ENCODE peak calls at places on chromosome 1, in seven cellular contexts. P is H9, G is mesendoderm, U is IMR-90, O is neuronal stem cell, L is trophoblast cell, Z is H1. C is an unnamed sample.
A peak's percentile ranks its signal among the peaks of the same experiment; 100 is the strongest.

GRCh38 chr1:156426015-156426414 is 57.0 kb downstream of the RHBG start:
- DNase-seq in O (no peak), L (no peak), U (no peak), G (no peak), P (no peak), Z (no peak), C (no peak)

GRCh38 chr1:218485241-218485928 is 140.2 kb downstream of the TGFB2 start:
- DNase-seq in G (no peak), O (no peak), U (peak; percentile 49), P (no peak), L (no peak), Z (no peak), C (no peak)

GRCh38 chr1:32485554-32486255 is 20.8 kb downstream of the ZBTB8B start:
- DNase-seq in U (peak; percentile 15), L (peak; percentile 36), G (no peak), O (no peak), Z (no peak), P (no peak), C (no peak)

GRCh38 chr1:205961405-205961804 is 18.1 kb upstream of the SLC26A9 start:
- DNase-seq in P (no peak), G (no peak), Z (no peak), L (no peak), U (no peak), O (no peak), C (peak; percentile 14)

GRCh38 chr1:11563560-11564069 is 84.7 kb downstream of the DISP3 start:
- DNase-seq in P (no peak), L (no peak), G (peak; percentile 97), Z (no peak), O (peak; percentile 29), U (no peak), C (peak; percentile 3)

GRCh38 chr1:34977210-34977471 is 8.0 kb downstream of the TMEM35B start:
- DNase-seq in Z (no peak), P (no peak), L (no peak), U (no peak), G (no peak), O (no peak), C (no peak)

GRCh38 chr1:245045087-245045881 is 109.5 kb upstream of the KIF26B start:
- DNase-seq in P (peak; percentile 49), G (peak; percentile 35), Z (no peak), O (no peak), L (no peak), U (peak; percentile 27), C (no peak)

GRCh38 chr1:6170742-6171201 is 9.3 kb downstream of the CHD5 start:
- DNase-seq in P (no peak), L (no peak), G (no peak), U (no peak), Z (no peak), O (no peak), C (no peak)

GRCh38 chr1:10575616-10576015 is 100.9 kb downstream of the PEX14 start:
- DNase-seq in L (no peak), G (no peak), O (no peak), U (peak; percentile 79), P (no peak), Z (no peak), C (peak; percentile 31)

GRCh38 chr1:53643881-53644390 is 95.0 kb downstream of the GLIS1 start:
- DNase-seq in L (no peak), O (no peak), P (peak; percentile 3), U (no peak), G (no peak), Z (no peak), C (no peak)

DNA sequence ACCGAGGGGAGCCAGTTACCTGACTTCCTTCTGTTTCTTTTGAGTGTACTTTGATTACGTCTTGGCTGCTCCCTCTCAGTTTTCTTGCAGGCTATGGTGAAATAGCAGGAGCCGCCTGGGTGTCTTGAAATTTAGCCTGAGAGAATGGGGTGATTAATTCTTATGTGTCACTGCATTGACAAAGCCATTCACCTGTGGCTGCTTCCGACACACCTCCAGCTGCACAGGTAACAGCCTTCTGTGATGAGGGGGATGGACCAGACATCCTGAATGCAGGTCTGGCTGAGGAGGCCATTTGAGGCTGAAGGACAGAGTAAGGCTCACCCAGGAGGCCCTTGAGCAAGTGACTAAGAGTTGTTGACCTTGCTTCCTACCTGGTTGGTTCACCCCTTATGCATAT is 16.5 kb downstream of the CACNA1E start:
- DNase-seq in U (no peak), P (no peak), G (no peak), Z (no peak), O (no peak), L (no peak), C (no peak)
- H4K8ac ChIP-seq in U (no peak overlapping the region), P (no peak overlapping the region), G (no peak overlapping the region), Z (no peak overlapping the region), O (no peak overlapping the region), L (no peak overlapping the region), C (no peak overlapping the region)

GRCh38 chr1:225654277-225654597 is 1.3 kb upstream of the ENAH start:
- DNase-seq in O (no peak), L (no peak), P (no peak), U (no peak), G (no peak), Z (no peak), C (no peak)
- H3K27ac ChIP-seq in O (no peak overlapping the region), L (no peak overlapping the region), P (no peak overlapping the region), U (peak overlapping the region; percentile 31), G (no peak overlapping the region), Z (no peak overlapping the region), C (peak overlapping the region; percentile 69)

GRCh38 chr1:177873238-177873637 is 96.6 kb downstream of the SEC16B start:
- DNase-seq in L (no peak), U (peak; percentile 94), G (peak; percentile 36), Z (no peak), P (no peak), O (no peak), C (peak; percentile 82)
- H3K4ac ChIP-seq in L (no peak overlapping the region), U (peak overlapping the region; percentile 47), G (no peak overlapping the region), Z (no peak overlapping the region), P (no peak overlapping the region), O (no peak overlapping the region), C (no peak overlapping the region)

GRCh38 chr1:89927037-89927436 is 67.9 kb upstream of the ZNF326 start:
- DNase-seq in L (no peak), O (no peak), Z (no peak), P (no peak), U (no peak), G (no peak), C (no peak)
- H4K8ac ChIP-seq in L (no peak overlapping the region), O (no peak overlapping the region), Z (no peak overlapping the region), P (no peak overlapping the region), U (no peak overlapping the region), G (no peak overlapping the region), C (no peak overlapping the region)

GRCh38 chr1:172637522-172637921 is 21.4 kb upstream of the FASLG start:
- DNase-seq in U (peak; percentile 94), L (peak; percentile 80), Z (no peak), P (no peak), O (no peak), G (peak; percentile 15), C (peak; percentile 85)

GRCh38 chr1:172641492-172641891 is 17.4 kb upstream of the FASLG start:
- DNase-seq in Z (no peak), G (no peak), L (no peak), O (no peak), P (no peak), U (no peak), C (no peak)

GRCh38 chr1:172638249-172638648 is 20.7 kb upstream of the FASLG start:
- DNase-seq in P (no peak), G (no peak), U (no peak), O (no peak), L (no peak), Z (no peak), C (no peak)

GRCh38 chr1:172638885-172639831 is 19.7 kb upstream of the FASLG start:
- DNase-seq in P (no peak), G (peak; percentile 70), U (peak; percentile 99), L (peak; percentile 84), Z (no peak), O (no peak), C (peak; percentile 77)

DNA sequence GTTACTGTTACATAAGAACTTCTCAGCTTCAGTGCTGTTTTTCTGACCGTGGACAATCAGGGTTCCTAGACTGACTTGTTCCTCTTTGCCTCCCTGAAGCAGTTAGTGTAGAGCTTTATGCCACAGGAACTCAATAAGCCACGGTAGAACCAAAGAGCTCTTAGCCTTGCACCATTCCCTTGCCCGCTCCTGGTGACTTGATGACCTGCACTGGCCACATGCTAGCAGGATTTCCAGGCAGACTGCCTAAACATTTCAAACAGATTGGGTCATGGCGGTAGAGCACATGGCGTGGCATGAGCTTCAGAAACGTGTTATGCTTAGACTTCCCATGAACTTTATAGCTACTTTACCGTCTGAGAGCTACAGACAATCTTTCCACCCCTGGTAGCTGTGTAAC is 18.8 kb upstream of the FASLG start:
- DNase-seq in Z (no peak), O (no peak), G (no peak), P (no peak), L (peak; percentile 91), U (peak; percentile 42), C (no peak)
- H3K27ac ChIP-seq in Z (no peak overlapping the region), O (no peak overlapping the region), G (no peak overlapping the region), P (no peak overlapping the region), L (peak overlapping the region; percentile 25), U (no peak overlapping the region), C (peak overlapping the region; percentile 53)

GRCh38 chr1:37629008-37629407 is 5.7 kb downstream of the RSPO1 start:
- DNase-seq in O (no peak), P (no peak), G (no peak), Z (no peak), L (no peak), U (no peak), C (no peak)
- H3K4ac ChIP-seq in O (no peak overlapping the region), P (no peak overlapping the region), G (no peak overlapping the region), Z (no peak overlapping the region), L (no peak overlapping the region), U (no peak overlapping the region), C (no peak overlapping the region)

GRCh38 chr1:104182251-104182650 is 432.6 kb downstream of the AMY1C start:
- DNase-seq in Z (no peak), G (peak; percentile 53), O (no peak), U (no peak), L (no peak), P (no peak), C (no peak)
- H4K8ac ChIP-seq in Z (no peak overlapping the region), G (no peak overlapping the region), O (no peak overlapping the region), U (no peak overlapping the region), L (no peak overlapping the region), P (no peak overlapping the region), C (no peak overlapping the region)

DNA sequence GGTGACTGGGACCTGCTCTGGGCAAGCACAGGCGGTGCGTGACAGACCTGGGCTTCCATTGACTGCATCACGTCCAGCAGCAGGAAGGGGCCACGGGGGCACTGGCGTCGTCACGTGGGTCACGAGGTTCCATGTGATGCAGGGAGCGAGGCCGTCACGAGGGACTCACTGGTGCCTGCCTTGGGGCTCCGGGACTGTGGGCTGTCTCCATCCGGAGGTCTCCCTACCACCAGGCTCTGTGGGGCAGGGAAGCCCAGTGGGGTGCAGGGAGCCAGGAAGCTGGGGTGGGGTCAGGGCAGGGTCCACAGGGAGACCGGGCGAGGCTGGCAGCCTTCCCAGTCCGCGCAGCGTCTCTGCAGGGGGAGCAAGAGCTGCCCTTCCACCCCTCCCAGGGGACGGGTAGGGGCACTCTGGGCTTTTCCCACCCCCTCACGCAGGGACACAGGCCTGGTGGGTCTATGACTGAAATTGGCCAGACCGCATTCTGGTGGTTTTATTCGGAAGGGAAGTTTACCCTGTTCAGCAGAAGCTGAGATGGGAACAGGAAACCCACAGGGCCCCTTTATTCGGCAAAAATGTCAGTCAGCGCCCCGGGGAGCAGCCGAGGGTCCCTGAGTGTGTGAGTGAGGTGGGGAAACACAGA is 416 bp upstream of the TNFRSF14 start:
- DNase-seq in O (no peak), G (no peak), Z (no peak), U (no peak), P (no peak), L (peak; percentile 46), C (no peak)
- H3K27ac ChIP-seq in O (no peak overlapping the region), G (no peak overlapping the region), Z (no peak overlapping the region), U (no peak overlapping the region), P (no peak overlapping the region), L (no peak overlapping the region), C (peak overlapping the region; percentile 31)